ENCODE peak calls at places on chromosome 17, in five cellular contexts. B is thoracic aorta, J is IMR-90, N is upper lobe of left lung, H is dorsolateral prefrontal cortex. C is an unnamed sample. For H3K27me3, the result is how much of the 10 kb centered on the place peaks cover.

GRCh38 chr17:65558683-65559311 is 2.7 kb downstream of the AXIN2 start:
- DNase-seq in B (no peak), J (no peak), N (no peak), H (no peak), C (no peak)

GRCh38 chr17:69358688-69359596 is 32.0 kb upstream of the ABCA5 start:
- DNase-seq in B (no peak), J (no peak), N (no peak), H (no peak), C (peak)

GRCh38 chr17:1216209-1216937 is 36.6 kb upstream of the ABR start:
- DNase-seq in B (no peak), J (no peak), N (no peak), H (no peak), C (peak)

GRCh38 chr17:17648762-17649161 is 32.5 kb upstream of the RAI1 start:
- DNase-seq in B (no peak), J (no peak), N (no peak), H (no peak), C (no peak)

GRCh38 chr17:82020874-82021727 is 1.6 kb downstream of the CENPX start:
- DNase-seq in B (no peak), J (peak), N (peak), H (peak), C (peak)

GRCh38 chr17:39598635-39599005 is 9.1 kb downstream of the NEUROD2 start:
- DNase-seq in B (no peak), J (no peak), N (no peak), H (no peak), C (no peak)

GRCh38 chr17:15334266-15334665 is 7.1 kb downstream of the TEKT3 start:
- DNase-seq in B (no peak), J (no peak), N (no peak), H (no peak), C (no peak)

GRCh38 chr17:41812176-41813038 is at the start of gene FKBP10:
- DNase-seq in B (peak), J (peak), N (peak), H (no peak), C (no peak)

GRCh38 chr17:81101614-81102306 is 63.5 kb upstream of the PVALEF start:
- DNase-seq in B (peak), J (peak), N (peak), H (peak), C (peak)

GRCh38 chr17:47864791-47865216 is 13.8 kb upstream of the SP6 start:
- DNase-seq in B (no peak), J (no peak), N (no peak), H (no peak), C (no peak)

GRCh38 chr17:8117980-8118768 is at the start of gene ALOXE3:
- DNase-seq in B (no peak), J (peak), N (no peak), H (no peak), C (no peak)

GRCh38 chr17:11608396-11608795 is 10.1 kb downstream of the DNAH9 start:
- DNase-seq in B (no peak), J (no peak), N (peak), H (no peak), C (no peak)

GRCh38 chr17:34369196-34369500 is 6.1 kb upstream of the CCL1 start:
- DNase-seq in B (no peak), J (no peak), N (no peak), H (no peak), C (no peak)

GRCh38 chr17:35337364-35337763 is 36.1 kb downstream of the SLFN11 start:
- DNase-seq in B (no peak), J (no peak), N (no peak), H (no peak), C (no peak)

GRCh38 chr17:50128441-50129302 is 1.3 kb downstream of the SAMD14 start:
- DNase-seq in B (no peak), J (peak), N (no peak), H (no peak), C (no peak)

GRCh38 chr17:77465358-77466041 is 324.7 kb downstream of the SEC14L1 start:
- DNase-seq in B (peak), J (peak), N (peak), H (no peak), C (peak)

GRCh38 chr17:19336938-19337711 is 25.4 kb downstream of the B9D1 start:
- DNase-seq in B (no peak), J (no peak), N (peak), H (peak), C (no peak)

GRCh38 chr17:28181568-28181967 is 137.4 kb upstream of the TMEM97 start:
- DNase-seq in B (no peak), J (no peak), N (no peak), H (no peak), C (no peak)

GRCh38 chr17:28180449-28180848 is 138.0 kb downstream of the NLK start:
- DNase-seq in B (no peak), J (peak), N (no peak), H (no peak), C (no peak)

GRCh38 chr17:28177351-28177750 is 134.9 kb downstream of the NLK start:
- DNase-seq in B (no peak), J (peak), N (no peak), H (no peak), C (no peak)

GRCh38 chr17:28182559-28182958 is 136.4 kb upstream of the TMEM97 start:
- DNase-seq in B (no peak), J (no peak), N (no peak), H (no peak), C (no peak)

DNA sequence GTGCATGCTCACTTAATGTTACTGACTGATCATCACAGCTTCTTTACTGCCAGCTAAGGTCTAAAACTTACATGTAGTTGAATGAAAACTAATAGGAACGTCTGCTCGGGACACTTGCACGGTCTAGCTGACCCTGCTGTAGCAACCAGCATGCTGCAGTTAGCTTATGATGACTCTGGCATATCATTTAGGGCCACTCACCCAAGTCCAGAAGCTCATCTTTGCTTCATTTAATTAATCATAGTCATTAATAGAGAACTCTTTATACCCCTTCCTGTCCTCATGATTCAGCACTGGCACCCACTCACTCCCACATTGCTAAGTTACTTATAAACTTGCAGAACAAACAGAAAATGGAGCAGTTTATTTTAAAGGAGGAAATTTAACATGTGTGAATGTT is 136.3 kb downstream of the NLK start:
- DNase-seq in B (no peak), J (no peak), N (no peak), H (no peak), C (no peak)
- TF ChIP-seq CTCF in B (no peak), J (no peak), N (no peak), H (no peak), C (no peak)

GRCh38 chr17:29698837-29699236 is 76.1 kb upstream of the CORO6 start:
- DNase-seq in B (no peak), J (no peak), N (no peak), H (no peak), C (no peak)
- H3K4me3 ChIP-seq in B (no peak), J (no peak), N (no peak), H (no peak), C (no peak)

DNA sequence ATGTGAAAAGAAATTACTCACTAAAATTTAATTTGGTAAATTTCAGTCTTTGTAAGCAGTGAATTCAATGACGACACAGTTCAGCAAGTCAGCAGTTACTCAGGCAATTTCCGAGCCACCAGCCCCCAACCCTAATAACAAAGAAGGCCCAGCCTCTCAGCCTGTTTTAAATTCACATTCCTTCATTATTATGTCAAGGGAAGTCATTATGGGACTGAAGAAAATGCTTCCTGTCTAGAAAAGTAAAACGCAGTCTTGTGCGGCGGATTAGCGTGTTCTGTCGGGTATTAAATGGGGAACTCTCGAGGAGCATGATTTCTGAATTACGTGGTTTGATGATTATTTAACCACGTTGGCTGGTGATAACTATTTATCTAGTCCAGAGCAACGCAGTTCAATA is 177.6 kb downstream of the AIPL1 start:
- DNase-seq in B (no peak), J (peak), N (no peak), H (no peak), C (no peak)
- H3K27me3 ChIP-seq in B (under half), J (under half), N (under half), H (under half), C (under half)

GRCh38 chr17:61409301-61410099 is 9.9 kb downstream of the TBX2 start:
- DNase-seq in B (no peak), J (peak), N (peak), H (no peak), C (peak)
- TF ChIP-seq CTCF in B (peak), J (peak), N (peak), H (peak), C (peak)

GRCh38 chr17:57296231-57296630 is 39.9 kb downstream of the MSI2 start:
- DNase-seq in B (no peak), J (no peak), N (no peak), H (no peak), C (no peak)
- H3K4me3 ChIP-seq in B (no peak), J (no peak), N (no peak), H (no peak), C (no peak)

GRCh38 chr17:45225964-45226530 is 4.4 kb downstream of the FMNL1 start:
- DNase-seq in B (peak), J (no peak), N (peak), H (peak), C (peak)
- H3K27me3 ChIP-seq in B (under half), J (under half), N (under half), H (under half), C (under half)

GRCh38 chr17:63826468-63827001 is 696 bp upstream of the PSMC5 start:
- DNase-seq in B (no peak), J (peak), N (no peak), H (no peak), C (peak)
- TF ChIP-seq CTCF in B (no peak), J (peak), N (no peak), H (no peak), C (no peak)

DNA sequence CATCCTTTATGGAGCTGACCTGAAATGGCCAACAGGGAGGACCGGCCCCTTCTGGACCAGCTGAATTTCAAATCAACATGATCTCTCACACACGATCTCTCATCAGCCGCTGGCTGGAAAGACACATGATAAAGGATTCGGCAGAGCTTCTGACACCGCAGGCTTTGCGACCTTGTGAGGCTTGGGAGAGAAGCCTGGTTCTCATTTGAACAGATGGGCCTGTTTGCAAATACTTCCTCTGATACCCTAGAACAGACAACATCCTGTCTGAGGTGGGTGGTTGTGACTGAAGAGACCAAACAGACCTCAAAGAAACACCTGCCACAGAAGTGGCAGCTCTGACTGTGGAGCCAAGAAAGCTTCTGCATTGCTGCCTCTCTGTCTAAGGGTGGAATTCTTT is 77.9 kb upstream of the SDK2 start:
- DNase-seq in B (no peak), J (no peak), N (no peak), H (no peak), C (no peak)
- H3K4me3 ChIP-seq in B (no peak), J (no peak), N (no peak), H (no peak), C (no peak)

DNA sequence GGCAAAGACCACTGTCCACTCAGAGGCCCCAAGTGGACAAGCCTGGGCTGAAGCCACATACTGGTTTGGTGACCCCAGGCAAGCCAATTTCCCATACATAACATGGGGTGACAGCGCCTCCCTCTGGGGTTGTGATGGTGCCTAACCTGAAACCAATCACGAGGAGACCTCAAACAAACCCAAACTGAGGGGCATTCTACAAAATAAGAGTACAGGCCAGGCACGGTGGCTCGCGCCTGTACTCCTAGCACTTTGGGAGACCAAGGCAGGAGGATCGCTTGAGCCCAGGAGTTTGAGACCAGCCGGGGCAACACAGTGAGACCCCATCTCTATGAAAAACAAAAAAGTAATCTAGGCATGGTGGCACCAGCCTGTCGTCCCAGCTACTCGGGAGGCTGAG is 3.6 kb downstream of the P2RX5 start:
- DNase-seq in B (no peak), J (no peak), N (no peak), H (no peak), C (no peak)
- H3K27me3 ChIP-seq in B (under half), J (under half), N (under half), H (under half), C (under half)